ENCODE peak calls at places on chromosomes 7 and 10, in five cellular contexts. Y, O, F, E and M are unnamed samples.

GRCh38 chr7:135558337-135558767 is 635 bp downstream of the NUP205 start:
- DNase-seq in E (peak; percentile 66), Y (no peak), O (peak; percentile 73), F (peak; percentile 23), M (peak; percentile 67)

GRCh38 chr10:122116331-122116730 is 127.4 kb downstream of the TACC2 start:
- DNase-seq in Y (no peak), O (peak; percentile 63), F (no peak), E (no peak), M (no peak)

GRCh38 chr7:94701555-94701973 is 45.6 kb upstream of the SGCE start:
- DNase-seq in F (no peak), E (peak; percentile 27), O (peak; percentile 28), Y (no peak), M (no peak)

GRCh38 chr10:18400911-18401260 is 250.5 kb downstream of the NSUN6 start:
- DNase-seq in Y (no peak), E (no peak), F (no peak), O (no peak), M (no peak)

GRCh38 chr10:89845541-89846275 is 144.3 kb downstream of the KIF20B start:
- DNase-seq in E (peak; percentile 54), Y (no peak), F (no peak), O (peak; percentile 56), M (no peak)

GRCh38 chr10:132001238-132001977 is 19.7 kb upstream of the BNIP3 start:
- DNase-seq in E (no peak), Y (no peak), F (no peak), O (peak; percentile 42), M (no peak)

GRCh38 chr7:117946201-117946633 is 73.0 kb upstream of the CTTNBP2 start:
- DNase-seq in F (no peak), E (peak; percentile 41), Y (no peak), O (peak; percentile 85), M (no peak)

GRCh38 chr7:17680026-17680425 is 260.3 kb downstream of the SNX13 start:
- DNase-seq in F (no peak), Y (peak; percentile 87), E (peak; percentile 73), O (peak; percentile 93), M (peak; percentile 36)

GRCh38 chr7:116249969-116250553 is 39.7 kb downstream of the TES start:
- DNase-seq in E (peak; percentile 23), O (peak; percentile 52), Y (no peak), F (no peak), M (no peak)

GRCh38 chr10:22427101-22427500 is 81.8 kb downstream of the SPAG6 start:
- DNase-seq in Y (no peak), O (peak; percentile 47), F (no peak), E (peak; percentile 59), M (no peak)

GRCh38 chr7:104978460-104978859 is 35.5 kb upstream of the KMT2E start:
- DNase-seq in Y (no peak), E (no peak), F (no peak), O (no peak), M (no peak)